ENCODE peak calls at places on chromosomes 7 and 10, in nine cellular contexts. X is AG08396; L is cardiac fibroblast; D is CD8-positive, alpha-beta memory T cell; Q is left ventricle myocardium inferior; Z is stimulated activated CD8-positive, alpha-beta memory T cell treated with anti-CD3 and anti-CD28 coated beads, Interleukin-15, amount 100 ng/mL, for 48 hours; A is IMR-90; N is iPS DF 19.7; Y is HS-5. I is an unnamed sample.

GRCh38 chr7:114358911-114359310 is 55.7 kb upstream of the FOXP2 start:
- DNase-seq in X (no peak), L (no peak), D (no peak), Q (no peak), Z (no peak), A (no peak), N (no peak), Y (no peak), I (no peak)

GRCh38 chr10:42551582-42552187 is 86.7 kb downstream of the ZNF33B start:
- DNase-seq in X (peak), L (peak), D (no peak), Q (no peak), Z (no peak), A (no peak), N (no peak), Y (no peak), I (no peak)

GRCh38 chr7:33421384-33421783 is 292.0 kb downstream of the BBS9 start:
- DNase-seq in X (no peak), L (peak), D (no peak), Q (no peak), Z (no peak), A (peak), N (no peak), Y (no peak), I (no peak)

GRCh38 chr7:12674861-12675260 is 12.6 kb upstream of the ARL4A start:
- DNase-seq in X (peak), L (peak), D (peak), Q (no peak), Z (no peak), A (peak), N (no peak), Y (no peak), I (peak)

GRCh38 chr10:14184841-14185500 is 145.8 kb downstream of the FRMD4A start:
- DNase-seq in X (no peak), L (peak), D (peak), Q (no peak), Z (no peak), A (peak), N (no peak), Y (no peak), I (no peak)

GRCh38 chr7:130400120-130400572 is 19.9 kb downstream of the CPA1 start:
- DNase-seq in X (no peak), L (no peak), D (no peak), Q (no peak), Z (no peak), A (peak), N (no peak), Y (no peak), I (no peak)

GRCh38 chr10:91551856-91552255 is 81.0 kb downstream of the PPP1R3C start:
- DNase-seq in X (peak), L (peak), D (no peak), Q (peak), Z (no peak), A (peak), N (peak), Y (no peak), I (no peak)

GRCh38 chr7:112152186-112152585 is 54.0 kb downstream of the DOCK4 start:
- DNase-seq in X (no peak), L (no peak), D (no peak), Q (no peak), Z (no peak), A (no peak), N (no peak), Y (no peak), I (no peak)

GRCh38 chr7:30247546-30248386 is 36.6 kb upstream of the ZNRF2 start:
- DNase-seq in X (no peak), L (no peak), D (no peak), Q (no peak), Z (no peak), A (no peak), N (no peak), Y (no peak), I (no peak)

GRCh38 chr7:106283501-106283830 is 1.3 kb downstream of the NAMPT start:
- DNase-seq in X (no peak), L (no peak), D (no peak), Q (no peak), Z (no peak), A (no peak), N (no peak), Y (no peak), I (no peak)

GRCh38 chr10:132685121-132685891 is 100.6 kb downstream of the NKX6-2 start:
- DNase-seq in X (peak), L (peak), D (no peak), Q (peak), Z (peak), A (peak), N (no peak), Y (no peak), I (no peak)

GRCh38 chr7:112575864-112576263 is 95.1 kb downstream of the LSMEM1 start:
- DNase-seq in X (no peak), L (no peak), D (no peak), Q (no peak), Z (no peak), A (no peak), N (no peak), Y (no peak), I (no peak)

GRCh38 chr10:67518756-67519155 is 177.2 kb downstream of the CTNNA3 start:
- DNase-seq in X (no peak), L (no peak), D (no peak), Q (no peak), Z (no peak), A (no peak), N (no peak), Y (no peak), I (no peak)

GRCh38 chr10:81831060-81831459 is 43.9 kb upstream of the NRG3 start:
- DNase-seq in X (no peak), L (no peak), D (no peak), Q (no peak), Z (no peak), A (no peak), N (no peak), Y (no peak), I (no peak)

GRCh38 chr10:74743401-74743800 is 83.0 kb upstream of the KAT6B start:
- DNase-seq in X (no peak), L (no peak), D (no peak), Q (no peak), Z (no peak), A (no peak), N (no peak), Y (no peak), I (no peak)

GRCh38 chr10:110864662-110865140 is 7.0 kb upstream of the PDCD4 start:
- DNase-seq in X (no peak), L (peak), D (peak), Q (no peak), Z (no peak), A (no peak), N (no peak), Y (no peak), I (peak)

GRCh38 chr10:62584216-62584615 is 210.0 kb downstream of the ZNF365 start:
- DNase-seq in X (peak), L (peak), D (no peak), Q (no peak), Z (no peak), A (peak), N (no peak), Y (no peak), I (no peak)

GRCh38 chr7:83655951-83656556 is 7.1 kb upstream of the SEMA3E start:
- DNase-seq in X (peak), L (peak), D (no peak), Q (no peak), Z (no peak), A (peak), N (no peak), Y (peak), I (no peak)

GRCh38 chr7:30761214-30762156 is 9.6 kb downstream of the INMT start:
- DNase-seq in X (no peak), L (no peak), D (no peak), Q (no peak), Z (no peak), A (no peak), N (no peak), Y (no peak), I (no peak)

GRCh38 chr7:149257146-149257545 is 4.8 kb upstream of the ZNF783 start:
- DNase-seq in X (no peak), L (peak), D (no peak), Q (no peak), Z (no peak), A (peak), N (no peak), Y (no peak), I (no peak)

GRCh38 chr7:157622408-157623221 is 285.8 kb downstream of the DNAJB6 start:
- DNase-seq in X (no peak), L (no peak), D (no peak), Q (no peak), Z (no peak), A (no peak), N (no peak), Y (no peak), I (no peak)

GRCh38 chr7:66016131-66016461 is 34.1 kb upstream of the GUSB start:
- DNase-seq in X (no peak), L (peak), D (no peak), Q (no peak), Z (no peak), A (peak), N (no peak), Y (peak), I (no peak)

GRCh38 chr10:117248700-117249465 is 8.0 kb downstream of the SLC18A2 start:
- DNase-seq in X (no peak), L (no peak), D (no peak), Q (no peak), Z (no peak), A (no peak), N (no peak), Y (no peak), I (no peak)

GRCh38 chr7:90580051-90580450 is 16.1 kb upstream of the CDK14 start:
- DNase-seq in X (no peak), L (peak), D (no peak), Q (no peak), Z (no peak), A (no peak), N (no peak), Y (no peak), I (no peak)

GRCh38 chr7:68725843-68726242 is 872.4 kb upstream of the AUTS2 start:
- DNase-seq in X (no peak), L (no peak), D (no peak), Q (no peak), Z (no peak), A (no peak), N (no peak), Y (no peak), I (no peak)

GRCh38 chr7:130356121-130356759 is 11.6 kb downstream of the CPA5 start:
- DNase-seq in X (peak), L (peak), D (no peak), Q (peak), Z (no peak), A (peak), N (no peak), Y (peak), I (no peak)

GRCh38 chr7:90596745-90597526 is 815 bp downstream of the CDK14 start:
- DNase-seq in X (peak), L (peak), D (no peak), Q (no peak), Z (no peak), A (peak), N (no peak), Y (no peak), I (no peak)

I was measured in activated gamma-delta T cell treated with anti-CD3 and anti-CD28 coated beads, Interleukin-2, amount 50 U/mL, for 16 hours.